ENCODE peak calls at places on chromosome 17, in four cellular contexts. H, G, L and R are unnamed samples.
A peak's percentile ranks its signal among the peaks of the same experiment; 100 is the strongest.

GRCh38 chr17:19237389-19238166 is 412 bp downstream of the EPN2 start:
- DNase-seq in H (no peak), G (peak; percentile 41), L (no peak), R (peak; percentile 38)

GRCh38 chr17:40909351-40909750 is 24.3 kb upstream of the KRT20 start:
- DNase-seq in H (peak; percentile 81), G (peak; percentile 80), L (peak; percentile 67), R (peak; percentile 71)

GRCh38 chr17:76166906-76167305 is 25.9 kb upstream of the FOXJ1 start:
- DNase-seq in H (no peak), G (no peak), L (no peak), R (no peak)

GRCh38 chr17:31074772-31075538 is 19.8 kb upstream of the NF1 start:
- DNase-seq in H (peak; percentile 22), G (no peak), L (no peak), R (no peak)

GRCh38 chr17:10729334-10730193 is at the start of gene TMEM220:
- DNase-seq in H (peak; percentile 60), G (peak; percentile 51), L (peak; percentile 47), R (peak; percentile 42)

GRCh38 chr17:41013606-41014005 is 4.7 kb upstream of the KRTAP3-1 start:
- DNase-seq in H (no peak), G (no peak), L (no peak), R (no peak)

GRCh38 chr17:56826611-56827414 is 6.9 kb downstream of the C17orf67 start:
- DNase-seq in H (no peak), G (no peak), L (no peak), R (no peak)

GRCh38 chr17:61383689-61384201 is 15.9 kb upstream of the TBX2 start:
- DNase-seq in H (no peak), G (no peak), L (no peak), R (no peak)

GRCh38 chr17:3866269-3866668 is 20.2 kb upstream of the NCBP3 start:
- DNase-seq in H (no peak), G (no peak), L (no peak), R (no peak)

GRCh38 chr17:68804777-68805176 is 150.4 kb downstream of the ABCA8 start:
- DNase-seq in H (no peak), G (no peak), L (no peak), R (no peak)

GRCh38 chr17:60514053-60514452 is 12.0 kb downstream of the APPBP2 start:
- DNase-seq in H (no peak), G (no peak), L (no peak), R (no peak)

GRCh38 chr17:7173687-7174602 is 5.2 kb downstream of the ASGR1 start:
- DNase-seq in H (peak; percentile 47), G (peak; percentile 71), L (no peak), R (peak; percentile 70)

GRCh38 chr17:51419476-51419875 is 159.1 kb downstream of the UTP18 start:
- DNase-seq in H (no peak), G (no peak), L (no peak), R (no peak)

GRCh38 chr17:32222621-32223020 is 43.0 kb upstream of the RHBDL3 start:
- DNase-seq in H (no peak), G (no peak), L (no peak), R (no peak)

GRCh38 chr17:75548839-75549238 is 23.3 kb downstream of the LLGL2 start:
- DNase-seq in H (no peak), G (no peak), L (no peak), R (no peak)

GRCh38 chr17:76370261-76370993 is 14.0 kb upstream of the SPHK1 start:
- DNase-seq in H (peak; percentile 95), G (no peak), L (peak; percentile 79), R (peak; percentile 27)

GRCh38 chr17:31533546-31534155 is 142.2 kb downstream of the RAB11FIP4 start:
- DNase-seq in H (peak; percentile 94), G (peak; percentile 48), L (peak; percentile 78), R (peak; percentile 41)

GRCh38 chr17:10052414-10052813 is 146.0 kb downstream of the GAS7 start:
- DNase-seq in H (no peak), G (no peak), L (no peak), R (no peak)

GRCh38 chr17:6862822-6863221 is 31.3 kb upstream of the TEKT1 start:
- DNase-seq in H (no peak), G (peak; percentile 5), L (peak; percentile 42), R (no peak)

GRCh38 chr17:41402161-41402560 is 4.8 kb upstream of the KRT31 start:
- DNase-seq in H (no peak), G (no peak), L (no peak), R (no peak)

GRCh38 chr17:39636927-39637736 is at the start of gene STARD3:
- DNase-seq in H (peak; percentile 95), G (peak; percentile 94), L (peak; percentile 84), R (peak; percentile 95)

GRCh38 chr17:5362162-5362811 is 57.2 kb downstream of the NUP88 start:
- DNase-seq in H (no peak), G (no peak), L (no peak), R (no peak)